ENCODE peak calls at places on chromosome 3, in eight cellular contexts. J is lower leg skin, K is transverse colon, P is HepG2, M is neural progenitor cell, V is tibial nerve, H is HFFc6, A is GM20000. N is an unnamed sample.

GRCh38 chr3:145118303-145118702 is 1042.7 kb downstream of the PLOD2 start:
- DNase-seq in P (no peak), A (no peak), J (no peak), K (no peak), M (no peak), H (no peak), V (no peak), N (no peak)

GRCh38 chr3:55893045-55893664 is 406.0 kb upstream of the WNT5A start:
- DNase-seq in K (no peak), H (no peak), A (no peak), M (no peak), J (no peak), P (no peak), V (no peak), N (peak; percentile 31)

GRCh38 chr3:115071611-115072010 is 75.5 kb downstream of the ZBTB20 start:
- DNase-seq in V (no peak), J (no peak), A (no peak), P (no peak), H (peak; percentile 17), M (peak; percentile 8), K (no peak), N (peak; percentile 32)

GRCh38 chr3:113271189-113271588 is 59.8 kb downstream of the BOC start:
- DNase-seq in P (no peak), J (no peak), K (no peak), H (no peak), M (no peak), V (no peak), A (no peak), N (no peak)

GRCh38 chr3:128879991-128880390 is 571 bp downstream of the ACAD9 start:
- DNase-seq in J (no peak), K (no peak), M (no peak), H (no peak), A (no peak), V (no peak), P (no peak), N (no peak)

GRCh38 chr3:31439888-31440287 is 92.8 kb upstream of the STT3B start:
- DNase-seq in P (no peak), J (no peak), V (no peak), A (no peak), H (no peak), K (no peak), M (no peak), N (no peak)

GRCh38 chr3:13296662-13297061 is 123.5 kb downstream of the NUP210 start:
- DNase-seq in V (no peak), M (no peak), K (no peak), A (no peak), J (no peak), H (no peak), P (no peak), N (no peak)

GRCh38 chr3:50583897-50584296 is 14.6 kb downstream of the HEMK1 start:
- DNase-seq in H (no peak), A (no peak), K (no peak), V (peak; percentile 63), P (no peak), M (no peak), J (peak; percentile 83), N (no peak)

GRCh38 chr3:108251256-108251655 is 29.0 kb upstream of the IFT57 start:
- DNase-seq in J (no peak), K (peak; percentile 27), V (no peak), M (no peak), H (no peak), P (peak; percentile 2), A (no peak), N (no peak)

GRCh38 chr3:8938021-8938420 is 25.3 kb downstream of the RAD18 start:
- DNase-seq in M (peak; percentile 12), V (no peak), K (no peak), A (no peak), H (peak; percentile 58), J (no peak), P (peak; percentile 45), N (no peak)

GRCh38 chr3:13477946-13478345 is 2.2 kb upstream of the HDAC11 start:
- DNase-seq in V (no peak), H (no peak), A (no peak), J (no peak), M (no peak), K (no peak), P (peak; percentile 49), N (no peak)

GRCh38 chr3:78613366-78614008 is 1154.3 kb downstream of the ROBO1 start:
- DNase-seq in P (no peak), H (no peak), M (no peak), V (no peak), A (no peak), J (no peak), K (no peak), N (no peak)

GRCh38 chr3:43363621-43364266 is 77.4 kb downstream of the SNRK start:
- DNase-seq in K (peak; percentile 37), M (no peak), V (no peak), H (no peak), A (no peak), P (no peak), J (no peak), N (peak; percentile 33)

GRCh38 chr3:60182697-60183096 is 1068.6 kb downstream of the FHIT start:
- DNase-seq in H (no peak), K (no peak), M (no peak), J (no peak), V (no peak), A (no peak), P (no peak), N (no peak)

GRCh38 chr3:70889162-70890045 is 577.0 kb upstream of the MDFIC2 start:
- DNase-seq in M (no peak), H (no peak), V (no peak), J (peak; percentile 27), K (no peak), A (no peak), P (no peak), N (peak; percentile 12)

GRCh38 chr3:196994056-196994455 is 25.4 kb upstream of the PIGZ start:
- DNase-seq in H (no peak), A (no peak), J (no peak), V (no peak), K (no peak), M (no peak), P (no peak), N (no peak)

GRCh38 chr3:40780341-40780800 is 255.6 kb downstream of the ZNF621 start:
- DNase-seq in J (peak; percentile 72), P (peak; percentile 46), K (peak; percentile 23), M (peak; percentile 68), A (no peak), H (no peak), V (peak; percentile 76), N (peak; percentile 47)

GRCh38 chr3:169348276-169348675 is 315.2 kb downstream of the MECOM start:
- DNase-seq in M (no peak), A (no peak), V (no peak), P (no peak), K (no peak), H (no peak), J (no peak), N (no peak)

GRCh38 chr3:83928391-83928790 is 1030.4 kb upstream of the CADM2 start:
- DNase-seq in H (no peak), P (peak; percentile 50), V (no peak), J (no peak), K (no peak), M (peak; percentile 70), A (peak; percentile 5), N (no peak)

GRCh38 chr3:193240436-193240849 is 579 bp upstream of the PLAAT1 start:
- DNase-seq in V (no peak), P (no peak), H (no peak), A (no peak), M (peak; percentile 41), J (no peak), K (no peak), N (no peak)

GRCh38 chr3:47571391-47572165 is 7.1 kb downstream of the CSPG5 start:
- DNase-seq in A (no peak), M (peak; percentile 61), J (no peak), K (no peak), P (no peak), V (no peak), H (no peak), N (no peak)

GRCh38 chr3:85384372-85384771 is 425.6 kb downstream of the CADM2 start:
- DNase-seq in A (no peak), J (no peak), M (no peak), K (no peak), H (no peak), P (no peak), V (no peak), N (no peak)

GRCh38 chr3:98705694-98706093 is 57.4 kb upstream of the ST3GAL6 start:
- DNase-seq in V (no peak), K (no peak), M (no peak), J (no peak), P (no peak), H (peak; percentile 60), A (no peak), N (peak; percentile 36)
- TF ChIP-seq CTCF in V (no peak), K (no peak), M (no peak), J (no peak), P (no peak), H (peak; percentile 70), A (no peak), N (peak; percentile 69)

GRCh38 chr3:132549169-132549568 is 47.9 kb upstream of the ACKR4 start:
- DNase-seq in J (no peak), K (no peak), P (peak; percentile 11), H (no peak), V (no peak), M (no peak), A (no peak), N (no peak)

GRCh38 chr3:132545471-132545870 is 51.6 kb upstream of the ACKR4 start:
- DNase-seq in A (no peak), V (no peak), P (no peak), K (no peak), J (no peak), H (no peak), M (no peak), N (no peak)

GRCh38 chr3:132539681-132540080 is 57.4 kb upstream of the ACKR4 start:
- DNase-seq in P (no peak), J (no peak), K (no peak), M (no peak), H (no peak), V (no peak), A (no peak), N (no peak)

GRCh38 chr3:132543016-132543739 is 53.9 kb upstream of the ACKR4 start:
- DNase-seq in K (no peak), H (peak; percentile 89), A (no peak), M (no peak), P (peak; percentile 53), V (no peak), J (no peak), N (peak; percentile 68)

GRCh38 chr3:132544130-132544529 is 52.9 kb upstream of the ACKR4 start:
- DNase-seq in J (no peak), V (no peak), P (no peak), H (no peak), K (no peak), A (no peak), M (no peak), N (no peak)
- TF ChIP-seq CTCF in J (no peak), V (no peak), P (no peak), H (no peak), K (no peak), A (no peak), M (no peak), N (no peak)

GRCh38 chr3:57331078-57331477 is 38.6 kb upstream of the ASB14 start:
- DNase-seq in K (no peak), H (no peak), A (no peak), J (no peak), V (no peak), M (no peak), P (peak; percentile 7), N (no peak)
- TF ChIP-seq CTCF in K (no peak), H (peak; percentile 8), A (no peak), J (no peak), V (no peak), M (no peak), P (no peak), N (peak; percentile 24)

GRCh38 chr3:124923833-124924232 is 10.7 kb downstream of the MUC13 start:
- DNase-seq in H (peak; percentile 42), V (no peak), A (no peak), M (no peak), P (no peak), J (no peak), K (no peak), N (no peak)
- TF ChIP-seq CTCF in H (peak; percentile 76), V (no peak), A (no peak), M (no peak), P (no peak), J (no peak), K (peak; percentile 13), N (peak; percentile 55)